ENCODE peak calls at places on chromosomes 16 and 17, in five cellular contexts. T is dorsolateral prefrontal cortex; U is AG04450; Z is CD4-positive, alpha-beta T cell; M is progenitor cell of endocrine pancreas. S is an unnamed sample.
A peak's percentile ranks its signal among the peaks of the same experiment; 100 is the strongest.

GRCh38 chr16:11681526-11681925 is 13.3 kb downstream of the SNN start:
- DNase-seq in Z (no peak), U (no peak), T (no peak), M (no peak), S (no peak)

GRCh38 chr16:53518550-53519416 is 15.8 kb upstream of the AKTIP start:
- DNase-seq in Z (peak; percentile 75), U (no peak), T (no peak), M (no peak), S (no peak)

GRCh38 chr16:4176794-4177438 is 60.7 kb upstream of the ADCY9 start:
- DNase-seq in U (no peak), T (no peak), Z (no peak), M (no peak), S (no peak)

GRCh38 chr17:56679148-56679766 is 85.8 kb downstream of the NOG start:
- DNase-seq in Z (no peak), T (no peak), U (no peak), M (no peak), S (no peak)

GRCh38 chr17:69123626-69124025 is 18.1 kb downstream of the ABCA6 start:
- DNase-seq in Z (no peak), M (no peak), T (no peak), U (no peak), S (no peak)

GRCh38 chr16:72203401-72203800 is 31.4 kb upstream of the PMFBP1 start:
- DNase-seq in Z (no peak), U (no peak), T (no peak), M (no peak), S (no peak)

GRCh38 chr16:86078121-86078600 is 179.2 kb downstream of the IRF8 start:
- DNase-seq in T (no peak), U (no peak), M (no peak), Z (no peak), S (no peak)

GRCh38 chr17:70905796-70906195 is 736.5 kb downstream of the KCNJ2 start:
- DNase-seq in M (no peak), U (peak; percentile 95), Z (no peak), T (no peak), S (no peak)

GRCh38 chr16:55462241-55462640 is 16.8 kb upstream of the MMP2 start:
- DNase-seq in T (no peak), M (no peak), U (no peak), Z (no peak), S (no peak)

GRCh38 chr17:79888811-79889634 is 49.8 kb upstream of the CBX4 start:
- DNase-seq in U (no peak), Z (no peak), M (no peak), T (no peak), S (no peak)

GRCh38 chr17:38742431-38743308 is 5.5 kb downstream of the PCGF2 start:
- DNase-seq in T (peak; percentile 68), M (no peak), Z (no peak), U (peak; percentile 37), S (peak; percentile 52)

GRCh38 chr17:12637015-12637414 is 28.7 kb upstream of the MYOCD start:
- DNase-seq in M (no peak), Z (no peak), T (no peak), U (peak; percentile 92), S (no peak)

GRCh38 chr16:74868501-74868900 is 93.9 kb upstream of the FA2H start:
- DNase-seq in M (no peak), T (no peak), U (no peak), Z (no peak), S (no peak)

GRCh38 chr17:79581306-79581932 is 29.4 kb downstream of the RBFOX3 start:
- DNase-seq in U (no peak), T (peak; percentile 89), Z (no peak), M (no peak), S (no peak)

GRCh38 chr16:17414421-17414820 is 56.3 kb downstream of the XYLT1 start:
- DNase-seq in M (no peak), Z (no peak), U (no peak), T (no peak), S (no peak)

GRCh38 chr16:56841233-56841632 is 23.8 kb upstream of the SLC12A3 start:
- DNase-seq in T (no peak), Z (no peak), M (no peak), U (no peak), S (no peak)

GRCh38 chr16:57525761-57526160 is 10.6 kb downstream of the CCDC102A start:
- DNase-seq in M (no peak), Z (no peak), T (no peak), U (no peak), S (no peak)

GRCh38 chr16:69796285-69797118 is 34.4 kb downstream of the WWP2 start:
- DNase-seq in Z (no peak), U (peak; percentile 42), M (no peak), T (peak; percentile 62), S (no peak)

GRCh38 chr17:45123930-45124796 is 8.2 kb downstream of the PLCD3 start:
- DNase-seq in M (no peak), U (peak; percentile 71), Z (no peak), T (no peak), S (peak; percentile 69)

GRCh38 chr17:4152471-4152870 is 9.5 kb downstream of the CYB5D2 start:
- DNase-seq in M (no peak), U (no peak), T (no peak), Z (no peak), S (no peak)

DNA sequence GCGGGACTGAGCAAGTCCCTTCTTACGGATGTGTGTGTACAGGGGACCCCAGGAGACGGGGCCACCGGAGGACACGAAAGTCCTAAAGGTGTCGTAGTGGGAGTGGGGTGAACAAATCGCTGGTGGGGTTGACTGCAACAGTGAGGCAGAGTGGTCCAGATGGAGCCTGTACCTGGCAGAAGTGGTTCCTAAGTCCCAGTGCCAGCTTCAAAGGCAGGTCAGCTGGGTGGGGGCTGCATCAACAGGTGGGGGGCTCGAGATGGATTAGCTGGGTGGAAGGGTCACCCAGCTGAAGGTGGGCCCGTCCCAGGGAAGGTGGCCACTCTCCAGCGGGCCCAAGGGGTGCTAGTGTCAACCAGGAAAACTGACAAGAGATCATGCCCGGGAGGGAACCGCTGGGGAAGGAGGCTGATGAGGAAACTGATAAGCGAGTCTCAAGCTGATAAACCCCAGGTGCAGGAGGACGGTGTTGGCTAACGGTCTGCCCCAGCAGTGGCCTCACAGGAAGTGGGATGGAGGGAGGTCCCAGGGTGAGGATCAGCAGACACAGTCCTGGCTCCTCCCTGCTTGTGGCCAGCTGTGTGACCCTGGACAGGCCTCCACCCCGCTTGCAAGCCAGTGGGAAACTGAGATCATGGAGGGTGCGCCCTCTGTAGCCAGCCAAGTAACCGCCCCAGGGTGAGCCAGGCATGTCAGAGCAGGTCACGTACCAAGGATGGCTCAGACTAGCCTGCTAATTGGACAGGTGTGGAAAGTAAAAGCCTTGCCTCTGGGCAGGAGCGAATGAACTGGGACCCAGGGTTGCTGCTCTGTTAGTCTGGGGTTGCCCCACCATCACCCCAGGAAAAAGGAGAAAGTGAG is 1.0 kb downstream of the ORAI3 start:
- DNase-seq in T (no peak), Z (no peak), M (no peak), U (no peak), S (peak; percentile 41)
- TF ChIP-seq CTCF in T (no peak), Z (no peak), M (no peak), U (peak; percentile 13), S (no peak)

DNA sequence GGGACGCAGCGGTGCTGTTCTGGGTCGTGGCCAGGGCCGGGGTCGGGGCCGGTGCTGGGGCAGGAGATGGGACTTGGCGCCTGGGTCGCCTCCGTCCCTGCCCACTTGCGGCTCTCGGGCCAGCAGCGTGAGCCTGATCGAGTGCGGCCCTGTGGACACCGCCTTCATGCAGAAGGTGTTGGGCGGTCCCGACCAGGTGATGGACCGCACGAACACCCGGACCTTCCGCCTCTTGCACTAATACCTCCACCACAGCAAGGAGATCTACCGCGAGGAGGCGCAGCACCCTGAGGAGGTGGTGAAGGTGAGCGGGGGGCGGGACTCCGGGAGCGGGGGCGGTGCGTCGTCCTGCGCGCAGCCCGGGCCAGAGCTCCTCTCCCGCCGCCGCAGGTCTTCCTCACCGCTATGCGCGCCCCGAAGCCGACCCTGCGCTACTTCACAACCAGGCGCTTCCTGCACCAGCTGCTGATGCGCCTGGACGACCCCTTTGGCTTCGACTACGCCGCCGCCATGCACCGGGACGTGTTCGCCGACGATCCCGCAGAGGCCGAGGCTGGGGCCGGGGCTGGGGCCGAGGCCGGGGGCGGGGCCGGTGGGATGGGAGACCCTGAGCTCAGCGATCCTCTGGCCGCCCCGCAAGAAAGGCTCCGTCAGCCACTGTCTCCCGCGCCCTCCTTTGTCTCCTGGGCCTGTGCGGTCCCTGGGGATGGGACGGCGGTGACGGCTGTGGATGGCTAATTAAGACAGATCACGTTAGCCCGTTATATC is 4.5 kb upstream of the HSD17B1 start:
- DNase-seq in M (peak; percentile 77), Z (peak; percentile 76), T (peak; percentile 75), U (no peak), S (peak; percentile 60)
- TF ChIP-seq CTCF in M (peak; percentile 67), Z (peak; percentile 62), T (no peak), U (peak; percentile 17), S (no peak)

GRCh38 chr17:32877164-32877764 is 340 bp upstream of the MYO1D start:
- DNase-seq in U (peak; percentile 23), T (peak; percentile 92), Z (peak; percentile 85), M (peak; percentile 91), S (peak; percentile 52)

GRCh38 chr17:32878211-32878610 is 1.3 kb upstream of the MYO1D start:
- DNase-seq in T (no peak), U (no peak), Z (no peak), M (no peak), S (peak; percentile 25)

GRCh38 chr17:32875904-32876413 is 965 bp downstream of the MYO1D start:
- DNase-seq in Z (no peak), U (no peak), T (no peak), M (no peak), S (no peak)

GRCh38 chr17:32875230-32875903 is 1.6 kb downstream of the MYO1D start:
- DNase-seq in Z (no peak), T (no peak), M (no peak), U (no peak), S (no peak)

GRCh38 chr17:32876414-32877163 is at the start of gene MYO1D:
- DNase-seq in T (peak; percentile 55), U (no peak), M (peak; percentile 71), Z (peak; percentile 55), S (peak; percentile 24)
- TF ChIP-seq CTCF in T (peak; percentile 20), U (no peak), M (peak; percentile 67), Z (peak; percentile 55), S (peak; percentile 6)

GRCh38 chr17:9938764-9939163 is 33.7 kb upstream of the RCVRN start:
- DNase-seq in T (no peak), Z (no peak), U (no peak), M (no peak), S (no peak)

GRCh38 chr17:9936075-9936474 is 31.0 kb upstream of the RCVRN start:
- DNase-seq in T (no peak), M (no peak), Z (no peak), U (no peak), S (no peak)

GRCh38 chr17:9935408-9935807 is 30.3 kb upstream of the RCVRN start:
- DNase-seq in U (no peak), T (no peak), M (no peak), Z (no peak), S (no peak)

GRCh38 chr17:9937901-9938300 is 32.8 kb upstream of the RCVRN start:
- DNase-seq in M (no peak), U (no peak), T (no peak), Z (no peak), S (no peak)

DNA sequence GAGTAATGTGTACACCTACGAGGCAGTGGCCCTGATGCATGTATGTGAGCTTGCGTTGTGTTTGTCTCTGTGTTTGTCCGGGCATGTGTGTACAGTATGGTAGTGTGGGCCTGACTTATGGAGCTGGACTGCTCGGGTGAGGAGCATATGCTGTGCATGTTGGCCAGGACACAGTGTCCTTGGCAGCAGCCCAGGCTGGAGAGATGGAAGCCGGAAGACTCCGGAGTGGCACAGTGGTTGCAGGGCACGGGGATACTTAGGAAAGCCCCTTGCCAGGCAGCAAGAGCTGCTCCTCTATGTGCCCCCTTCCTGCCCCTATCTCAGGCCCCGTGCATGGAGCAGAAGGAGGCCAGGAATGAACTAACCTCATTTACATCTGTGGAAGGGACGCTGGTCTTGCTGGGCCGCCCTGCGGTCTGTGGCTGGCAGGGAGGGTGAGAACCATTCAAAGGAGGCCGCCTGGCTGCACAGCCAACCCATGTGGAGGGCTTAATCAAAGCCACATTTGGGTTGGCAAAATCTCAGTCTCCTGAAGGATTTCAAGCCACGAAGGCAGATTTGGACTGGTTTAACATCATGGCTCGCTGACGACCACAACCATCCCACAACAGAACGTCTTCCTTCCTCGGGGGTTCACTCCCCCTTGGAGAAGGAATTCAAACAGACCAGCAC is 32.2 kb upstream of the RCVRN start:
- DNase-seq in M (no peak), T (peak; percentile 92), Z (no peak), U (no peak), S (no peak)
- TF ChIP-seq CTCF in M (no peak), T (no peak), Z (no peak), U (no peak), S (no peak)

S was measured in omental fat pad.